ENCODE peak calls at places on chromosomes 5 and 9, in six cellular contexts. T is body of pancreas; C is fibroblast of lung; P is hepatocyte; V is CD8-positive, alpha-beta T cell; X is ovary. H is an unnamed sample.

GRCh38 chr9:132401791-132402190 is 4.8 kb downstream of the TTF1 start:
- DNase-seq in X (no peak), P (no peak), V (no peak), C (no peak), T (no peak), H (no peak)

GRCh38 chr9:4137234-4137633 is 162.6 kb downstream of the GLIS3 start:
- DNase-seq in T (no peak), V (no peak), X (no peak), P (peak; percentile 51), C (peak; percentile 87), H (peak; percentile 92)

GRCh38 chr5:179558912-179559279 is 8.5 kb downstream of the RUFY1 start:
- DNase-seq in T (peak; percentile 55), V (no peak), C (peak; percentile 43), X (no peak), P (peak; percentile 65), H (no peak)

GRCh38 chr5:126122942-126123341 is 300.3 kb upstream of the GRAMD2B start:
- DNase-seq in V (no peak), T (no peak), C (peak; percentile 6), P (no peak), X (no peak), H (no peak)

GRCh38 chr5:22736443-22736842 is 116.7 kb downstream of the CDH12 start:
- DNase-seq in T (no peak), C (no peak), P (no peak), X (no peak), V (no peak), H (no peak)

GRCh38 chr9:98207606-98208005 is 15.2 kb upstream of the CORO2A start:
- DNase-seq in X (no peak), P (no peak), V (no peak), T (no peak), C (no peak), H (no peak)

GRCh38 chr5:16453609-16454008 is 12.0 kb downstream of the ZNF622 start:
- DNase-seq in V (no peak), T (no peak), C (no peak), X (no peak), P (no peak), H (no peak)

GRCh38 chr5:16774806-16775205 is 158.0 kb upstream of the RETREG1 start:
- DNase-seq in T (no peak), C (peak; percentile 93), V (no peak), X (no peak), P (no peak), H (no peak)

GRCh38 chr5:125582358-125582757 is 835.9 kb upstream of the ZNF608 start:
- DNase-seq in T (no peak), X (peak; percentile 34), P (no peak), V (no peak), C (peak; percentile 89), H (no peak)

GRCh38 chr5:56026863-56027300 is 32.1 kb upstream of the IL6ST start:
- DNase-seq in P (peak; percentile 34), C (peak; percentile 80), X (no peak), T (no peak), V (no peak), H (peak; percentile 70)

GRCh38 chr5:147509710-147510651 is at the start of gene DPYSL3:
- DNase-seq in X (peak; percentile 84), P (peak; percentile 87), C (peak; percentile 79), V (no peak), T (peak; percentile 62), H (no peak)

GRCh38 chr5:124236366-124237231 is 509.8 kb downstream of the ZNF608 start:
- DNase-seq in X (no peak), P (no peak), V (no peak), C (peak; percentile 17), T (no peak), H (no peak)

GRCh38 chr5:124235576-124235975 is 510.9 kb downstream of the ZNF608 start:
- DNase-seq in P (no peak), V (no peak), X (no peak), C (no peak), T (no peak), H (no peak)

GRCh38 chr5:124234022-124234899 is 512.2 kb downstream of the ZNF608 start:
- DNase-seq in P (no peak), V (no peak), X (no peak), C (no peak), T (no peak), H (no peak)

GRCh38 chr5:124232517-124232916 is 513.9 kb downstream of the ZNF608 start:
- DNase-seq in X (no peak), V (no peak), C (no peak), T (no peak), P (no peak), H (no peak)

GRCh38 chr5:124235031-124235562 is 511.3 kb downstream of the ZNF608 start:
- DNase-seq in X (no peak), C (no peak), V (no peak), P (no peak), T (no peak), H (no peak)
- H3K36me3 ChIP-seq in X (no peaks in the 10 kb centered on the region), C (no peaks in the 10 kb centered on the region), V (no peaks in the 10 kb centered on the region), P (no peaks in the 10 kb centered on the region), T (no peaks in the 10 kb centered on the region), H (no peaks in the 10 kb centered on the region)

GRCh38 chr5:168790691-168791230 is 211.6 kb upstream of the PANK3 start:
- DNase-seq in C (no peak), T (no peak), X (no peak), P (peak; percentile 44), V (no peak), H (no peak)

GRCh38 chr5:168795943-168796342 is 216.8 kb upstream of the PANK3 start:
- DNase-seq in V (no peak), X (no peak), P (no peak), C (no peak), T (no peak), H (no peak)

GRCh38 chr5:168792678-168793077 is 213.5 kb upstream of the PANK3 start:
- DNase-seq in C (no peak), T (no peak), X (no peak), V (no peak), P (no peak), H (no peak)

GRCh38 chr5:168796840-168797548 is 217.8 kb upstream of the PANK3 start:
- DNase-seq in C (no peak), T (no peak), V (no peak), P (no peak), X (no peak), H (no peak)

GRCh38 chr5:168793844-168794837 is 215.0 kb upstream of the PANK3 start:
- DNase-seq in T (no peak), P (peak; percentile 55), V (no peak), C (peak; percentile 14), X (peak; percentile 63), H (peak; percentile 28)
- H3K4me3 ChIP-seq in T (no peak overlapping the region), P (no peak overlapping the region), V (no peak overlapping the region), C (no peak overlapping the region), X (no peak overlapping the region), H (no peak overlapping the region)

DNA sequence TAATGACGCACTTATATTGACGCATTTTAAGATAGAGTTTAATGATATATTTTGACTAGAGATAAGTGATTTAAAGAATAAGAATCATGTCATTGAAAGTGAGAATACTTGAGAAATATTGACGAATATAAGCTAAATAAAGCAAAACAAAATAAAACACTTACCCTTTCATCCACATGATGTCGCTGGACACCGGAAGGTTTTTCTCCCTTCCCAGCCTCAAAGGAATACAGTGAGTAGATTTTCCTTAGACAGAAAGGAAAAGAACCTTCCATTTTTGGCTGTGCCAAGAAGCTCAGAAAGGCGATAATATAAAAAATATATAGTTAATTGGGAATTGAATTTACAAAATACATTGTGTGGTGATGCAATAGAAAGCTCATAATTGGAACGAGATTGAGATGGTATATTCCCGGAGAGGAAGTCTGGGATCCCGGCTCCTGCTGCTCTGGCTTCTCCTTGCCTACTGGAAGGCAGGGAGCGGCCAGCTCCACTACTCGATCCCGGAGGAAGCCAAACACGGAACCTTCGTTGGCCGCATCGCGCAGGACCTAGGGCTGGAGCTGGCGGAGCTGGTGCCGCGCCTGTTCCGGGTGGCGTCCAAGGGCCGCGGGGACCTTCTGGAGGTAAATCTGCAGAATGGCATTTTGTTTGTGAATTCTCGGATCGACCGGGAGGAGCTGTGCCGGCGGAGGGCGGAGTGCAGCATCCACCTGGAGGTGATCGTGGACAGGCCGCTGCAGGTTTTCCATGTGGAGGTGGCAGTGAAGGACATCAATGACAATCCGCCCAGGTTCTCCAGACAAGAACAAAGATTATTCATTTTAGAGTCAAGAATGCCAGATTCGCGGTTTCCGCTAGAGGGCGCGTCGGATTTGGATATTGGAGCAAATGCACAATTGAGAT is at the start of gene PCDHA5:
- DNase-seq in P (no peak), X (no peak), V (no peak), C (no peak), T (peak; percentile 54), H (no peak)
- TF ChIP-seq CTCF in P (no peak), X (no peak), V (no peak), C (peak; percentile 35), T (peak; percentile 13), H (peak; percentile 42)

GRCh38 chr5:133088064-133088463 is 36.3 kb downstream of the HSPA4 start:
- DNase-seq in X (no peak), T (no peak), P (no peak), C (no peak), V (no peak), H (no peak)
- H3K36me3 ChIP-seq in X (no peaks in the 10 kb centered on the region), T (no peaks in the 10 kb centered on the region), P (no peaks in the 10 kb centered on the region), C (peaks cover 10% of the 10 kb centered on the region), V (peaks cover 38% of the 10 kb centered on the region), H (peaks cover 6% of the 10 kb centered on the region)

DNA sequence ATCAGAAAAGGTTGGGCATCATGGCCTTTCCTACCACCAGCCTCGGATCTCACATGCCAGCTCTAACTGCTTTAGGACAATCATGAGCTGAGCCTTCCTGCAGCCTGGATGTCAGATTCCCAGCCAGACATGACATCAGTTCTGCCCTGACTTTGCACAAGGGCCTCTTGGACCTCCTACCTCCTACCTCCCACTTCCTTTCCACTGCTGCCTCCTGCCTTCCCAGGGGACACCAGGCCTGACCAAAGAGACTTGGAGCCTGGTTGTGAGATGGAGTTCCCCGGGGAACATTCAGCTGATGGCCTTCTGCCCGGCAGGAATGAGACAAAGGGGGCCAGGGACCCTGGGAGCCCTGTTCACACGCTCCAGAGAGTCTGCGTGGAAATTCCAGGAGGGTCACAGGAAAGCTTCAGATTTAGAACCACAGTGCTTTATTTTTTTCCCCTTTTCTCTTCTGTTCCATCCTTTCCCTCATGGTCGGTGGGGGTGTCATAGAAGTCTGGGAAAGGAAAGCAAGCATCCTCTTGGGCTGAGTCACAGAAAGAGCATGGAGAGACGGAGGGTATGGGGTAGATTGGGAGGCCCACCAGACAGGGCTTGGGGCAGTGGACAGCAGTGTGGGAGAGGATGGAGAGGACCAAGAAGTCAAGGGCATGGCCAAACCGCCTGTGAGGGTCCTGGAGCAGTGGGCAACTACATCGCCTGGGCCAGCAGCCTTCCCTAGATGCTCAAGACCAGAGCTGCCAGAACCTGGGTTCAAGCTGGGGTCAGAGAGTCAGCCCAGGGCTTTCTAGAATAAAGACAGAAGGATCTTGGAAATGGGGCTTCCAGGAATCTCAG is 35.5 kb upstream of the IL17B start:
- DNase-seq in T (peak; percentile 13), V (no peak), X (peak; percentile 53), C (peak; percentile 62), P (no peak), H (no peak)
- H3K4me3 ChIP-seq in T (no peak overlapping the region), V (no peak overlapping the region), X (peak overlapping the region; percentile 21), C (no peak overlapping the region), P (no peak overlapping the region), H (no peak overlapping the region)

DNA sequence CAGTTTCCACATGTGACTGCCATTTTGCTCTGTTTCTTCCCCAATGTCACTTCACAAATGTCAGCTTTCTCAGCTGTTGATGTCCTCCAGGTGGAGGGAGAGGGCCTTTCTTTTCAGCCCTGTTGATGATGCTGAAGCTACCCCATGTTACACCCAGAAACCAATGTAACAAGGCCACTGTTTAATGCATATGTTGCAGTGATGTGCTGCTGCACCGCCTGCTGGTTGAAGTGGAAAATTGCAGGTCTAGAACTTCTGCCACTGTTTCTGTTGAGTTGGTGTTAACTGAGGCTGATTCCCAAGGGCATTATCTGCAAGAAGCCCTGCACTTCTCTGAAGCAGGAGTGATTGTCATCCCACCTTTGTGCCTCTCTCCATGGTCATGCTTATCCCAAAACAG is 428.4 kb downstream of the KDM4C start:
- DNase-seq in V (no peak), X (no peak), T (no peak), C (peak; percentile 34), P (no peak), H (no peak)
- TF ChIP-seq CTCF in V (no peak), X (no peak), T (peak; percentile 10), C (peak; percentile 74), P (peak; percentile 38), H (peak; percentile 59)